ENCODE peak calls at places on chromosome 6, in four cellular contexts. One of them, this sample, is unnamed. For H3K9me3, the result is how much of the 10 kb centered on the place peaks cover.

GRCh38 chr6:134097114-134097707 is 44.8 kb upstream of the SLC2A12 start:
- DNase-seq in body of pancreas: peak
- DNase-seq in CD8-positive, alpha-beta T cell: peak
- DNase-seq in neural progenitor cell: peak
- DNase-seq in this sample: no peak

GRCh38 chr6:125812394-125813231 is 21.9 kb downstream of the NCOA7 start:
- DNase-seq in neural progenitor cell: no peak
- DNase-seq in body of pancreas: no peak
- DNase-seq in CD8-positive, alpha-beta T cell: no peak
- DNase-seq in this sample: no peak

GRCh38 chr6:7615611-7616383 is 25.8 kb downstream of the SNRNP48 start:
- DNase-seq in CD8-positive, alpha-beta T cell: peak
- DNase-seq in body of pancreas: peak
- DNase-seq in neural progenitor cell: peak
- DNase-seq in this sample: no peak

GRCh38 chr6:12748411-12748810 is 31.8 kb downstream of the PHACTR1 start:
- DNase-seq in neural progenitor cell: no peak
- DNase-seq in body of pancreas: no peak
- DNase-seq in CD8-positive, alpha-beta T cell: no peak
- DNase-seq in this sample: no peak

GRCh38 chr6:117617766-117618035 is 15.4 kb upstream of the GOPC start:
- DNase-seq in body of pancreas: no peak
- DNase-seq in CD8-positive, alpha-beta T cell: no peak
- DNase-seq in neural progenitor cell: no peak
- DNase-seq in this sample: no peak

GRCh38 chr6:121523628-121524027 is 88.2 kb downstream of the GJA1 start:
- DNase-seq in CD8-positive, alpha-beta T cell: no peak
- DNase-seq in neural progenitor cell: no peak
- DNase-seq in body of pancreas: no peak
- DNase-seq in this sample: no peak

GRCh38 chr6:143516700-143517446 is 5.4 kb upstream of the FUCA2 start:
- DNase-seq in neural progenitor cell: no peak
- DNase-seq in CD8-positive, alpha-beta T cell: no peak
- DNase-seq in body of pancreas: no peak
- DNase-seq in this sample: no peak

GRCh38 chr6:70221715-70222236 is 81.1 kb downstream of the COL9A1 start:
- DNase-seq in neural progenitor cell: no peak
- DNase-seq in CD8-positive, alpha-beta T cell: no peak
- DNase-seq in body of pancreas: no peak
- DNase-seq in this sample: no peak

GRCh38 chr6:147381734-147382133 is 126.8 kb upstream of the SAMD5 start:
- DNase-seq in CD8-positive, alpha-beta T cell: no peak
- DNase-seq in neural progenitor cell: no peak
- DNase-seq in body of pancreas: no peak
- DNase-seq in this sample: no peak

GRCh38 chr6:72305971-72306370 is 315.9 kb upstream of the KCNQ5 start:
- DNase-seq in body of pancreas: no peak
- DNase-seq in neural progenitor cell: no peak
- DNase-seq in CD8-positive, alpha-beta T cell: no peak
- DNase-seq in this sample: no peak

GRCh38 chr6:106072501-106073140 is 13.5 kb upstream of the PRDM1 start:
- DNase-seq in body of pancreas: no peak
- DNase-seq in CD8-positive, alpha-beta T cell: no peak
- DNase-seq in neural progenitor cell: no peak
- DNase-seq in this sample: no peak

GRCh38 chr6:135182993-135183531 is 2.0 kb downstream of the MYB start:
- DNase-seq in body of pancreas: no peak
- DNase-seq in CD8-positive, alpha-beta T cell: peak
- DNase-seq in neural progenitor cell: peak
- DNase-seq in this sample: peak

GRCh38 chr6:43247115-43247999 is 4.1 kb downstream of the TTBK1 start:
- DNase-seq in neural progenitor cell: peak
- DNase-seq in CD8-positive, alpha-beta T cell: peak
- DNase-seq in body of pancreas: peak
- DNase-seq in this sample: peak

GRCh38 chr6:111119550-111120329 is 32.4 kb downstream of the SLC16A10 start:
- DNase-seq in body of pancreas: no peak
- DNase-seq in neural progenitor cell: no peak
- DNase-seq in CD8-positive, alpha-beta T cell: no peak
- DNase-seq in this sample: no peak

GRCh38 chr6:28115799-28116198 is 8.6 kb upstream of the ZSCAN16 start:
- DNase-seq in neural progenitor cell: no peak
- DNase-seq in body of pancreas: no peak
- DNase-seq in CD8-positive, alpha-beta T cell: no peak
- DNase-seq in this sample: no peak

GRCh38 chr6:110542311-110543024 is 66.1 kb upstream of the SLC22A16 start:
- DNase-seq in body of pancreas: no peak
- DNase-seq in neural progenitor cell: no peak
- DNase-seq in CD8-positive, alpha-beta T cell: no peak
- DNase-seq in this sample: no peak

GRCh38 chr6:148021135-148021534 is 321.5 kb upstream of the SASH1 start:
- DNase-seq in neural progenitor cell: no peak
- DNase-seq in body of pancreas: no peak
- DNase-seq in CD8-positive, alpha-beta T cell: no peak
- DNase-seq in this sample: no peak

GRCh38 chr6:158068156-158068892 is 86.7 kb downstream of the SYNJ2 start:
- DNase-seq in CD8-positive, alpha-beta T cell: no peak
- DNase-seq in neural progenitor cell: no peak
- DNase-seq in body of pancreas: no peak
- DNase-seq in this sample: no peak
- H3K27ac ChIP-seq in CD8-positive, alpha-beta T cell: no peak
- H3K27ac ChIP-seq in neural progenitor cell: no peak
- H3K27ac ChIP-seq in body of pancreas: peak
- H3K27ac ChIP-seq in this sample: no peak

GRCh38 chr6:170096191-170096802 is 194.6 kb downstream of the DLL1 start:
- DNase-seq in neural progenitor cell: peak
- DNase-seq in body of pancreas: peak
- DNase-seq in CD8-positive, alpha-beta T cell: no peak
- DNase-seq in this sample: peak
- H3K9me3 ChIP-seq in neural progenitor cell: under half
- H3K9me3 ChIP-seq in body of pancreas: under half
- H3K9me3 ChIP-seq in CD8-positive, alpha-beta T cell: under half
- H3K9me3 ChIP-seq in this sample: under half

GRCh38 chr6:128759447-128759846 is 123.5 kb upstream of the LAMA2 start:
- DNase-seq in body of pancreas: no peak
- DNase-seq in neural progenitor cell: no peak
- DNase-seq in CD8-positive, alpha-beta T cell: no peak
- DNase-seq in this sample: no peak
- H3K27ac ChIP-seq in body of pancreas: no peak
- H3K27ac ChIP-seq in neural progenitor cell: no peak
- H3K27ac ChIP-seq in CD8-positive, alpha-beta T cell: no peak
- H3K27ac ChIP-seq in this sample: no peak

GRCh38 chr6:164207024-164207423 is 792.5 kb downstream of the QKI start:
- DNase-seq in neural progenitor cell: no peak
- DNase-seq in body of pancreas: no peak
- DNase-seq in CD8-positive, alpha-beta T cell: no peak
- DNase-seq in this sample: no peak
- H3K9me3 ChIP-seq in neural progenitor cell: under half
- H3K9me3 ChIP-seq in body of pancreas: under half
- H3K9me3 ChIP-seq in CD8-positive, alpha-beta T cell: under half
- H3K9me3 ChIP-seq in this sample: under half

GRCh38 chr6:56732517-56732916 is 89.8 kb upstream of the DST start:
- DNase-seq in CD8-positive, alpha-beta T cell: no peak
- DNase-seq in body of pancreas: no peak
- DNase-seq in neural progenitor cell: no peak
- DNase-seq in this sample: no peak

GRCh38 chr6:56733298-56733697 is 90.6 kb upstream of the DST start:
- DNase-seq in neural progenitor cell: no peak
- DNase-seq in CD8-positive, alpha-beta T cell: no peak
- DNase-seq in body of pancreas: no peak
- DNase-seq in this sample: no peak

GRCh38 chr6:56734334-56734733 is 91.6 kb upstream of the DST start:
- DNase-seq in CD8-positive, alpha-beta T cell: no peak
- DNase-seq in body of pancreas: no peak
- DNase-seq in neural progenitor cell: no peak
- DNase-seq in this sample: no peak

GRCh38 chr6:56729719-56730118 is 87.0 kb upstream of the DST start:
- DNase-seq in neural progenitor cell: no peak
- DNase-seq in CD8-positive, alpha-beta T cell: no peak
- DNase-seq in body of pancreas: no peak
- DNase-seq in this sample: no peak

DNA sequence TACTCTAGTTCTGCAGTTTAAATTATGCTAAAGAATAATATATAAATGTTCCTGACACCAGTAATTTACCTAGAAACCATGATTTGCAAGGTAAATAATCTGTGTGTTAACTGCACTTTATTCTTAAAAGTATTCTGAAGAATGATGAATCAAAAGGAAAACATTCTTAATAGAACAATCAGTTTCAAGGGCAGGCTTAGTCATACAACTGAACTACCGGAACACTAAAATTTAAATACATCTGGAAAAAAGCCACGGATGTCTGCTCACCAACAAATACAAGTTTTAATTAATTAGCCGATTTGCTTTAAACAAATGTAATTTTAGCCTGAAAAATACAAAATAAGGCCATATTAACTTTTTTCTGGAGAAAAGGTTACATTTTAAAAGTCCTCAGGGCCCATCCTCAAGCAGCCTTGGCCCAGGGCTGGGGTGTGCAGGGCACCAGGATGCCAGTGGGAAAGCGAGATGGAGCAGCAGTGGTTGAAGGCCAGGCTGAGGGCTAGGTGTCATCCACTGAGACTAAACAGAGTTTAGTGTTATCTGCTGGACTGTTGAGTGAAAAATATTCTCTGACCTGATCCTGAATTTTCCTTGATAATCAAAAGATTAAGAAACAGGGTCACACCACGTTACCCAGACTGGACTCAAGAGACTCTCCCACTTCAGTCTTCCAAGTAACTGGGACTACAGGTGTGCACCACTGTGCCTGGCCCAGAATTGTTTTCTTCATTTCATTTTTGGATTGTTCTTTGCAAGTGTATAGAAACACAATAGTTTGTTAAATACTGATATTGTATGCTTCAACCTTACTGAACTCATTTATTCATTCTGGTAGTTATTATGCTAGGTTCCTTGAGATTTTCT is 88.2 kb upstream of the DST start:
- DNase-seq in body of pancreas: no peak
- DNase-seq in CD8-positive, alpha-beta T cell: no peak
- DNase-seq in neural progenitor cell: no peak
- DNase-seq in this sample: no peak
- H3K27ac ChIP-seq in body of pancreas: no peak
- H3K27ac ChIP-seq in CD8-positive, alpha-beta T cell: no peak
- H3K27ac ChIP-seq in neural progenitor cell: no peak
- H3K27ac ChIP-seq in this sample: no peak

GRCh38 chr6:30287139-30287538 is 39.6 kb upstream of the TRIM39 start:
- DNase-seq in CD8-positive, alpha-beta T cell: no peak
- DNase-seq in body of pancreas: no peak
- DNase-seq in neural progenitor cell: no peak
- DNase-seq in this sample: no peak
- H3K9me3 ChIP-seq in CD8-positive, alpha-beta T cell: under half
- H3K9me3 ChIP-seq in body of pancreas: under half
- H3K9me3 ChIP-seq in neural progenitor cell: under half
- H3K9me3 ChIP-seq in this sample: under half

GRCh38 chr6:25034477-25034876 is 98.7 kb upstream of the RIPOR2 start:
- DNase-seq in CD8-positive, alpha-beta T cell: no peak
- DNase-seq in body of pancreas: no peak
- DNase-seq in neural progenitor cell: no peak
- DNase-seq in this sample: no peak

GRCh38 chr6:25035451-25036435 is 100.0 kb upstream of the RIPOR2 start:
- DNase-seq in body of pancreas: no peak
- DNase-seq in CD8-positive, alpha-beta T cell: no peak
- DNase-seq in neural progenitor cell: no peak
- DNase-seq in this sample: no peak

GRCh38 chr6:25038992-25039391 is 103.2 kb upstream of the RIPOR2 start:
- DNase-seq in CD8-positive, alpha-beta T cell: no peak
- DNase-seq in neural progenitor cell: no peak
- DNase-seq in body of pancreas: no peak
- DNase-seq in this sample: no peak

GRCh38 chr6:25038300-25038699 is 102.5 kb upstream of the RIPOR2 start:
- DNase-seq in CD8-positive, alpha-beta T cell: no peak
- DNase-seq in neural progenitor cell: no peak
- DNase-seq in body of pancreas: no peak
- DNase-seq in this sample: no peak

GRCh38 chr6:25036461-25036860 is 100.7 kb upstream of the RIPOR2 start:
- DNase-seq in CD8-positive, alpha-beta T cell: no peak
- DNase-seq in body of pancreas: no peak
- DNase-seq in neural progenitor cell: no peak
- DNase-seq in this sample: no peak
- H3K27ac ChIP-seq in CD8-positive, alpha-beta T cell: peak
- H3K27ac ChIP-seq in body of pancreas: no peak
- H3K27ac ChIP-seq in neural progenitor cell: no peak
- H3K27ac ChIP-seq in this sample: no peak

DNA sequence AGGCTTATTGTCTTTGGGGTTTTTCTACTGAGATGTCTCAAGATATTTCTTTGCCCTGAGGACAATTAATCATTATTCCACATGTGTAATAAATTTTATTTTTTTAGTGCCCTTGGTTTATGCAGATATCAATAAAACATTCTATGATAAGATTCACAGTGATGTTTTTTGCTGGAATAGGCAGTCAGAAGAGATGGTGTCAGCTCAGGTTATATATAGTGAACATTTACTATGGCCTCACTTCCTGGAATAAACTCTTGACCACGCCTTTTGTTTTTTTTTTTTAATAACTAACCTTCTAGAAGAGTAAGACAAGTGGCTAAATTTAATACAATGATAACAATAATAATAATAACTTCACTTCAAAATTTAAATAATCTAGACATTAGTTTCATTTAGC is 209.7 kb downstream of the TRDN start:
- DNase-seq in CD8-positive, alpha-beta T cell: no peak
- DNase-seq in neural progenitor cell: no peak
- DNase-seq in body of pancreas: no peak
- DNase-seq in this sample: no peak
- H3K9me3 ChIP-seq in CD8-positive, alpha-beta T cell: under half
- H3K9me3 ChIP-seq in neural progenitor cell: under half
- H3K9me3 ChIP-seq in body of pancreas: under half
- H3K9me3 ChIP-seq in this sample: under half

DNA sequence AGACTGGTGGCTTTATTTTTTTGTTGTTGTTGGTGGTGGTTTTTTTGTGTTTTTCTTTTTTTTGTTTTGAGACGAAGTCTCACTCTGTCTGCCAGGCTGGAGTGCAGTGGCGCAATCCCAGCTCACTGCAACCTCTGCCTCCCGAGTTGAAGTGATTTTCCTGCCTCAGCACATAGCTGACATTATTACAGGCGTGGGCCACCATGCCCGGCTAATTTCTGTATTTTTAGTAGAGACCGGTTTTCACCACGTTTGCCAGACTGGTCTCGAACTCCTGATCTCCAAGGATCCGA is 693 bp downstream of the SERPINB9 start:
- DNase-seq in CD8-positive, alpha-beta T cell: no peak
- DNase-seq in neural progenitor cell: no peak
- DNase-seq in body of pancreas: no peak
- DNase-seq in this sample: peak
- H3K27ac ChIP-seq in CD8-positive, alpha-beta T cell: peak
- H3K27ac ChIP-seq in neural progenitor cell: no peak
- H3K27ac ChIP-seq in body of pancreas: peak
- H3K27ac ChIP-seq in this sample: no peak